ENCODE peak calls at places on chromosomes 7 and 10, in ten cellular contexts. One of them, this sample, is unnamed.

GRCh38 chr10:33217854-33218253 is 116.6 kb downstream of the NRP1 start:
- DNase-seq in right lobe of liver: no peak
- DNase-seq in sigmoid colon: no peak
- DNase-seq in suprapubic skin: no peak
- DNase-seq in tibial nerve: no peak
- DNase-seq in IMR-90: no peak
- DNase-seq in ovary: no peak
- DNase-seq in transverse colon: no peak
- DNase-seq in vagina: no peak
- DNase-seq in A549: peak; percentile 52
- DNase-seq in this sample: no peak

GRCh38 chr10:105950410-105950809 is 1214.1 kb downstream of the SORCS1 start:
- DNase-seq in right lobe of liver: no peak
- DNase-seq in sigmoid colon: peak; percentile 68
- DNase-seq in suprapubic skin: no peak
- DNase-seq in tibial nerve: peak; percentile 30
- DNase-seq in IMR-90: peak; percentile 34
- DNase-seq in ovary: peak; percentile 30
- DNase-seq in transverse colon: peak; percentile 14
- DNase-seq in vagina: no peak
- DNase-seq in A549: peak; percentile 44
- DNase-seq in this sample: peak; percentile 23

GRCh38 chr7:106180721-106181120 is 68.6 kb upstream of the SYPL1 start:
- DNase-seq in right lobe of liver: no peak
- DNase-seq in sigmoid colon: no peak
- DNase-seq in suprapubic skin: no peak
- DNase-seq in tibial nerve: no peak
- DNase-seq in IMR-90: no peak
- DNase-seq in ovary: no peak
- DNase-seq in transverse colon: no peak
- DNase-seq in vagina: no peak
- DNase-seq in A549: no peak
- DNase-seq in this sample: no peak

GRCh38 chr7:128830231-128831177 is at the start of gene FLNC:
- DNase-seq in right lobe of liver: peak; percentile 58
- DNase-seq in sigmoid colon: peak; percentile 87
- DNase-seq in suprapubic skin: peak; percentile 77
- DNase-seq in tibial nerve: no peak
- DNase-seq in IMR-90: peak; percentile 71
- DNase-seq in ovary: peak; percentile 80
- DNase-seq in transverse colon: peak; percentile 43
- DNase-seq in vagina: no peak
- DNase-seq in A549: no peak
- DNase-seq in this sample: peak; percentile 71

GRCh38 chr10:96890172-96890513 is 58.0 kb downstream of the LCOR start:
- DNase-seq in right lobe of liver: no peak
- DNase-seq in sigmoid colon: no peak
- DNase-seq in suprapubic skin: no peak
- DNase-seq in tibial nerve: no peak
- DNase-seq in IMR-90: no peak
- DNase-seq in ovary: no peak
- DNase-seq in transverse colon: no peak
- DNase-seq in vagina: no peak
- DNase-seq in A549: no peak
- DNase-seq in this sample: no peak

GRCh38 chr10:70762441-70763177 is 22.6 kb downstream of the TBATA start:
- DNase-seq in right lobe of liver: no peak
- DNase-seq in sigmoid colon: peak; percentile 37
- DNase-seq in suprapubic skin: peak; percentile 24
- DNase-seq in tibial nerve: no peak
- DNase-seq in IMR-90: no peak
- DNase-seq in ovary: no peak
- DNase-seq in transverse colon: no peak
- DNase-seq in vagina: no peak
- DNase-seq in A549: no peak
- DNase-seq in this sample: no peak

GRCh38 chr7:2384354-2385243 is 18.8 kb upstream of the CHST12 start:
- DNase-seq in right lobe of liver: no peak
- DNase-seq in sigmoid colon: no peak
- DNase-seq in suprapubic skin: no peak
- DNase-seq in tibial nerve: no peak
- DNase-seq in IMR-90: no peak
- DNase-seq in ovary: no peak
- DNase-seq in transverse colon: no peak
- DNase-seq in vagina: no peak
- DNase-seq in A549: no peak
- DNase-seq in this sample: no peak

GRCh38 chr7:108001759-108002725 is 919 bp downstream of the LAMB1 start:
- DNase-seq in right lobe of liver: no peak
- DNase-seq in sigmoid colon: peak; percentile 73
- DNase-seq in suprapubic skin: no peak
- DNase-seq in tibial nerve: no peak
- DNase-seq in IMR-90: peak; percentile 41
- DNase-seq in ovary: peak; percentile 66
- DNase-seq in transverse colon: peak; percentile 18
- DNase-seq in vagina: no peak
- DNase-seq in A549: no peak
- DNase-seq in this sample: no peak

GRCh38 chr10:7593068-7593467 is 73.7 kb downstream of the ITIH5 start:
- DNase-seq in right lobe of liver: no peak
- DNase-seq in sigmoid colon: peak; percentile 92
- DNase-seq in suprapubic skin: no peak
- DNase-seq in tibial nerve: no peak
- DNase-seq in IMR-90: no peak
- DNase-seq in ovary: peak; percentile 79
- DNase-seq in transverse colon: peak; percentile 34
- DNase-seq in vagina: no peak
- DNase-seq in A549: no peak
- DNase-seq in this sample: peak; percentile 62

GRCh38 chr10:17386616-17387075 is 67.7 kb downstream of the ST8SIA6 start:
- DNase-seq in right lobe of liver: no peak
- DNase-seq in sigmoid colon: no peak
- DNase-seq in suprapubic skin: no peak
- DNase-seq in tibial nerve: peak; percentile 92
- DNase-seq in IMR-90: no peak
- DNase-seq in ovary: no peak
- DNase-seq in transverse colon: no peak
- DNase-seq in vagina: no peak
- DNase-seq in A549: no peak
- DNase-seq in this sample: peak; percentile 33

GRCh38 chr10:60569681-60570080 is 180.0 kb upstream of the ANK3 start:
- DNase-seq in right lobe of liver: no peak
- DNase-seq in sigmoid colon: no peak
- DNase-seq in suprapubic skin: no peak
- DNase-seq in tibial nerve: no peak
- DNase-seq in IMR-90: no peak
- DNase-seq in ovary: no peak
- DNase-seq in transverse colon: no peak
- DNase-seq in vagina: no peak
- DNase-seq in A549: no peak
- DNase-seq in this sample: no peak

GRCh38 chr7:41779918-41780317 is 77.0 kb upstream of the INHBA start:
- DNase-seq in right lobe of liver: no peak
- DNase-seq in sigmoid colon: no peak
- DNase-seq in suprapubic skin: no peak
- DNase-seq in tibial nerve: no peak
- DNase-seq in IMR-90: no peak
- DNase-seq in ovary: no peak
- DNase-seq in transverse colon: no peak
- DNase-seq in vagina: no peak
- DNase-seq in A549: no peak
- DNase-seq in this sample: no peak

GRCh38 chr7:44949315-44949714 is 29.5 kb downstream of the MYO1G start:
- DNase-seq in right lobe of liver: no peak
- DNase-seq in sigmoid colon: no peak
- DNase-seq in suprapubic skin: no peak
- DNase-seq in tibial nerve: no peak
- DNase-seq in IMR-90: no peak
- DNase-seq in ovary: no peak
- DNase-seq in transverse colon: no peak
- DNase-seq in vagina: no peak
- DNase-seq in A549: no peak
- DNase-seq in this sample: no peak

GRCh38 chr7:113026941-113027340 is 59.7 kb downstream of the GPR85 start:
- DNase-seq in right lobe of liver: no peak
- DNase-seq in sigmoid colon: no peak
- DNase-seq in suprapubic skin: no peak
- DNase-seq in tibial nerve: no peak
- DNase-seq in IMR-90: peak; percentile 45
- DNase-seq in ovary: no peak
- DNase-seq in transverse colon: no peak
- DNase-seq in vagina: no peak
- DNase-seq in A549: no peak
- DNase-seq in this sample: no peak

GRCh38 chr10:104559935-104560334 is 81.2 kb upstream of the SORCS3 start:
- DNase-seq in right lobe of liver: no peak
- DNase-seq in sigmoid colon: peak; percentile 17
- DNase-seq in suprapubic skin: no peak
- DNase-seq in tibial nerve: no peak
- DNase-seq in IMR-90: no peak
- DNase-seq in ovary: no peak
- DNase-seq in transverse colon: no peak
- DNase-seq in vagina: peak; percentile 40
- DNase-seq in A549: no peak
- DNase-seq in this sample: no peak

DNA sequence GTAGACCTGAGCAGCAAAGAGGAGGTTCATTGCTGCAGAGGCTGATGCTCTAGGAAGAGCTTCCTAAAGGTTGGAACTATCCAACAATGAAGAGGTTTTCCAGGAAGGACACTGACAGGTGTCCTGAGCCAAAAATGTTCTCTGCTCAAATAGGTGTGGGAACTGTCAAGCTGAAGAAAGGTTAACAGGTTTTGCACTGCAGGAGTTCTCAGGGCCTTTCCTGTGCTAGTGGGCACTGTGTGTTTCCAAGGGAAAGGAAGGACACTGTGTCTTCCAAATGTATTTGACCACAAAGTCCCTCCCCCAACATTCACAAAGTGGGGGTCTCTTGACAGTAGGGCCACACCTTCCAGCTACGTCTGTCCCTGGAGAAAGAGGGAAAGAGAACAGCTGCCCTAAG is 4.0 kb downstream of the ZCCHC24 start:
- DNase-seq in right lobe of liver: no peak
- DNase-seq in sigmoid colon: no peak
- DNase-seq in suprapubic skin: no peak
- DNase-seq in tibial nerve: no peak
- DNase-seq in IMR-90: no peak
- DNase-seq in ovary: no peak
- DNase-seq in transverse colon: no peak
- DNase-seq in vagina: no peak
- DNase-seq in A549: no peak
- DNase-seq in this sample: no peak
- H3K4me3 ChIP-seq in right lobe of liver: no peak overlapping the region
- H3K4me3 ChIP-seq in sigmoid colon: no peak overlapping the region
- H3K4me3 ChIP-seq in suprapubic skin: no peak overlapping the region
- H3K4me3 ChIP-seq in tibial nerve: no peak overlapping the region
- H3K4me3 ChIP-seq in IMR-90: no peak overlapping the region
- H3K4me3 ChIP-seq in ovary: no peak overlapping the region
- H3K4me3 ChIP-seq in transverse colon: no peak overlapping the region
- H3K4me3 ChIP-seq in vagina: peak overlapping the region; percentile 4
- H3K4me3 ChIP-seq in A549: no peak overlapping the region
- H3K4me3 ChIP-seq in this sample: no peak overlapping the region

GRCh38 chr10:68633816-68634466 is 73.8 kb downstream of the TET1 start:
- DNase-seq in right lobe of liver: no peak
- DNase-seq in sigmoid colon: no peak
- DNase-seq in suprapubic skin: no peak
- DNase-seq in tibial nerve: no peak
- DNase-seq in IMR-90: no peak
- DNase-seq in ovary: no peak
- DNase-seq in transverse colon: no peak
- DNase-seq in vagina: no peak
- DNase-seq in A549: no peak
- DNase-seq in this sample: no peak
- H3K27ac ChIP-seq in right lobe of liver: no peak overlapping the region
- H3K27ac ChIP-seq in sigmoid colon: no peak overlapping the region
- H3K27ac ChIP-seq in suprapubic skin: no peak overlapping the region
- H3K27ac ChIP-seq in tibial nerve: peak overlapping the region; percentile 52
- H3K27ac ChIP-seq in IMR-90: no peak overlapping the region
- H3K27ac ChIP-seq in ovary: no peak overlapping the region
- H3K27ac ChIP-seq in transverse colon: no peak overlapping the region
- H3K27ac ChIP-seq in vagina: no peak overlapping the region
- H3K27ac ChIP-seq in A549: no peak overlapping the region
- H3K27ac ChIP-seq in this sample: no peak overlapping the region

DNA sequence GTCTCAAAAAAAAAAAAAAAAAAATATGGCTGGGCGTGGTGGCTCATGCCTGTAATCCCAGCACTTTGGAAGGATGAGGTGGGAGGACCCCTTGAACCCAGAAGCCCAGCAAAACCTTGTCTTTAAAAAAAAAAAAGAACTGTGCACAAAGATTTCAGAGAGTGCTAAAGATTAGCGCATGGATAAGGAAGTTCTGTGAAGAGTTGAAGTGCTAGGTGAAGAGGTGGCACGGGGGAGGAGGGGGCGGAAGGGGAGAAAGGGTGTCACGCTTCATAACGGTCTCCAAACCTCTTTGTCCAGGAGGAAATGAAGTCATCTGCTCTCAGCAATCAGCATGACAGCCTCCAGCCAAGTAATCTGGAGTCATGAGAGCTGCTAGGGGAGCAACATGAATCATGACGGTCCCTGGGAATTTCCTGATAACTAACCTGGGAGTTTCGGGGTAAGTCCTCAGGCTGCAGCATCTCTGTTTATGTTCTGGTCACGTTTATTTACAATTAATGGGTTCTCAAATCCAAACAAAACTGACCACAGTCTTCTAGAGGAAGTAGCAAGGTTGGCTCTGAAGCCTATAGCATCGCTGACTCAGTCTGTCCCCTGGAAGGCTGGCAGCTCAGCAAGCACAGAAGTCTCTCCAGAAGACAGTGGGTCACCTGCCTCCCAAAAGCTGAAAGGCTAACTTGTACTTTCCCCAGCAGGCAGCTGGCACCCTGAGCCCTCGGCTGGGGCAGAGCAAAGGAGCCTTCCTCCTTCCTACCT is 1.9 kb upstream of the PLAU start:
- DNase-seq in right lobe of liver: no peak
- DNase-seq in sigmoid colon: peak; percentile 71
- DNase-seq in suprapubic skin: no peak
- DNase-seq in tibial nerve: no peak
- DNase-seq in IMR-90: peak; percentile 100
- DNase-seq in ovary: no peak
- DNase-seq in transverse colon: peak; percentile 28
- DNase-seq in vagina: no peak
- DNase-seq in A549: peak; percentile 93
- DNase-seq in this sample: peak; percentile 69
- TF ChIP-seq POLR2A in right lobe of liver: no peak
- TF ChIP-seq POLR2A in sigmoid colon: no peak
- TF ChIP-seq POLR2A in suprapubic skin: no peak
- TF ChIP-seq POLR2A in tibial nerve: no peak
- TF ChIP-seq POLR2A in IMR-90: peak; percentile 85
- TF ChIP-seq POLR2A in ovary: no peak
- TF ChIP-seq POLR2A in transverse colon: no peak
- TF ChIP-seq POLR2A in vagina: no peak
- TF ChIP-seq POLR2A in A549: no peak
- TF ChIP-seq POLR2A in this sample: no peak

DNA sequence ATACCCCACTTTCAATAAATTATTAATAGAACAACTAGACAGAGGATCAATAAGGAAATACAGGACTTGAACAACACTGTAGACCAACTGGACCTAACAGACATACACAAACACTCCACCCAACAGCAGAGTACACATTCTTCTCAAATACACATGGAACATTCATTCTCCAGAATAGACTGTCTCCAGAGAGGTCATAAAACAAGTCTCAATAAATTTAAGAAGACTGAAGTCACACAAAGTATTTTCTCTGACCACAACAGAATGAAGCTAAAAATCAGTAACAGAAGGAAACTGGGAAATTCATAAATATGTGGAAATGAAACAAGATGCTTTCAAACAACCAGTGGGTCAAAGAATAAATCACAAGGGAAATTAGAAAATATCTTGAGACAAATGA is 119.8 kb downstream of the SMURF1 start:
- DNase-seq in right lobe of liver: no peak
- DNase-seq in sigmoid colon: no peak
- DNase-seq in suprapubic skin: no peak
- DNase-seq in tibial nerve: no peak
- DNase-seq in IMR-90: no peak
- DNase-seq in ovary: no peak
- DNase-seq in transverse colon: no peak
- DNase-seq in vagina: no peak
- DNase-seq in A549: no peak
- DNase-seq in this sample: no peak
- H3K4me3 ChIP-seq in right lobe of liver: no peak overlapping the region
- H3K4me3 ChIP-seq in sigmoid colon: no peak overlapping the region
- H3K4me3 ChIP-seq in suprapubic skin: no peak overlapping the region
- H3K4me3 ChIP-seq in tibial nerve: no peak overlapping the region
- H3K4me3 ChIP-seq in IMR-90: no peak overlapping the region
- H3K4me3 ChIP-seq in ovary: no peak overlapping the region
- H3K4me3 ChIP-seq in transverse colon: no peak overlapping the region
- H3K4me3 ChIP-seq in vagina: no peak overlapping the region
- H3K4me3 ChIP-seq in A549: no peak overlapping the region
- H3K4me3 ChIP-seq in this sample: no peak overlapping the region